ENCODE peak calls at places on chromosome 9, in seven cellular contexts. E is SK-MEL-5; T is NCI-H1092; M is activated CD4-positive, alpha-beta T cell treated with anti-CD3 and anti-CD28 coated beads for 4 hours; K is stimulated activated CD4-positive, alpha-beta T cell treated with anti-CD3 and anti-CD28 coated beads, Interleukin-12 subunit alpha, Interleukin-12 subunit beta, amount 100 ng/mL, for 24 hours; L is 8988T; S is WTC11. C is an unnamed sample.

GRCh38 chr9:72540348-72540873 is 19.0 kb downstream of the TMC1 start:
- DNase-seq in E (no peak), T (no peak), M (no peak), K (no peak), L (no peak), S (no peak), C (no peak)

GRCh38 chr9:128494108-128494742 is 10.3 kb upstream of the GLE1 start:
- DNase-seq in E (no peak), T (peak), M (no peak), K (no peak), L (no peak), S (no peak), C (no peak)

GRCh38 chr9:93207326-93207814 is 23.4 kb downstream of the WNK2 start:
- DNase-seq in E (no peak), T (peak), M (no peak), K (no peak), L (no peak), S (no peak), C (no peak)

GRCh38 chr9:105237246-105237645 is 7.2 kb upstream of the SLC44A1 start:
- DNase-seq in E (no peak), T (no peak), M (no peak), K (no peak), L (no peak), S (no peak), C (no peak)

GRCh38 chr9:137463194-137463930 is 4.2 kb upstream of the NSMF start:
- DNase-seq in E (no peak), T (no peak), M (no peak), K (no peak), L (peak), S (no peak), C (no peak)

GRCh38 chr9:37705787-37706186 is 47.8 kb upstream of the TRMT10B start:
- DNase-seq in E (no peak), T (no peak), M (no peak), K (no peak), L (no peak), S (no peak), C (no peak)

GRCh38 chr9:5953743-5954707 is 61.4 kb downstream of the RANBP6 start:
- DNase-seq in E (peak), T (no peak), M (no peak), K (no peak), L (no peak), S (no peak), C (no peak)

GRCh38 chr9:109159583-109159982 is 7.5 kb downstream of the FRRS1L start:
- DNase-seq in E (no peak), T (no peak), M (no peak), K (no peak), L (no peak), S (no peak), C (no peak)

GRCh38 chr9:136831720-136832104 is 10.6 kb upstream of the AJM1 start:
- DNase-seq in E (no peak), T (no peak), M (no peak), K (no peak), L (no peak), S (peak), C (no peak)

GRCh38 chr9:14846871-14847311 is 63.3 kb downstream of the FREM1 start:
- DNase-seq in E (peak), T (peak), M (peak), K (peak), L (peak), S (peak), C (peak)

GRCh38 chr9:83934569-83935275 is 13.5 kb upstream of the KIF27 start:
- DNase-seq in E (no peak), T (no peak), M (no peak), K (no peak), L (no peak), S (no peak), C (no peak)

GRCh38 chr9:6133346-6134063 is 82.1 kb upstream of the IL33 start:
- DNase-seq in E (no peak), T (no peak), M (no peak), K (no peak), L (no peak), S (no peak), C (no peak)

GRCh38 chr9:134549336-134549735 is 92.3 kb upstream of the COL5A1 start:
- DNase-seq in E (no peak), T (no peak), M (no peak), K (no peak), L (no peak), S (no peak), C (no peak)

GRCh38 chr9:4143951-4144717 is 155.7 kb downstream of the GLIS3 start:
- DNase-seq in E (no peak), T (no peak), M (no peak), K (no peak), L (no peak), S (no peak), C (no peak)

GRCh38 chr9:110115341-110115820 is 92.6 kb downstream of the C9orf152 start:
- DNase-seq in E (no peak), T (no peak), M (no peak), K (no peak), L (no peak), S (no peak), C (no peak)

GRCh38 chr9:99431103-99431502 is 209.0 kb downstream of the SEC61B start:
- DNase-seq in E (no peak), T (no peak), M (no peak), K (no peak), L (no peak), S (no peak), C (no peak)

GRCh38 chr9:131755541-131756198 is 15.8 kb upstream of the RAPGEF1 start:
- DNase-seq in E (peak), T (peak), M (peak), K (peak), L (no peak), S (peak), C (peak)